ENCODE peak calls at places on chromosomes 12 and 14, in six cellular contexts. E is heart left ventricle, H is cardiac muscle cell, Y is DND-41, G is uterus, I is A549. A is an unnamed sample.

GRCh38 chr14:22748691-22749090 is 17.8 kb upstream of the OXA1L start:
- DNase-seq in I (no peak), Y (no peak), E (no peak), G (no peak), H (no peak), A (no peak)

GRCh38 chr12:90943248-90943647 is 11.7 kb downstream of the CCER1 start:
- DNase-seq in E (no peak), I (no peak), G (no peak), H (no peak), Y (no peak), A (no peak)

GRCh38 chr14:102654298-102654697 is 61.8 kb downstream of the RCOR1 start:
- DNase-seq in E (no peak), H (no peak), I (no peak), G (no peak), Y (no peak), A (no peak)

GRCh38 chr12:90027041-90027440 is 318.4 kb upstream of the ATP2B1 start:
- DNase-seq in H (no peak), G (no peak), Y (no peak), E (no peak), I (no peak), A (no peak)

GRCh38 chr12:50112456-50113218 is 601 bp downstream of the COX14 start:
- DNase-seq in E (no peak), G (no peak), H (no peak), Y (no peak), I (no peak), A (peak; percentile 53)

GRCh38 chr14:20485900-20486299 is 16.7 kb downstream of the PNP start:
- DNase-seq in I (no peak), Y (no peak), H (no peak), G (no peak), E (no peak), A (no peak)

GRCh38 chr12:15842106-15842505 is 40.1 kb upstream of the STRAP start:
- DNase-seq in G (no peak), E (no peak), Y (no peak), H (peak; percentile 64), I (peak; percentile 19), A (no peak)

GRCh38 chr12:69022674-69023073 is 89.7 kb upstream of the CPM start:
- DNase-seq in E (no peak), I (no peak), H (no peak), Y (no peak), G (no peak), A (no peak)

GRCh38 chr12:63978519-63978918 is 134.0 kb downstream of the SRGAP1 start:
- DNase-seq in E (no peak), Y (no peak), H (peak; percentile 79), G (no peak), I (peak; percentile 59), A (no peak)

GRCh38 chr14:50530794-50531193 is 1.6 kb downstream of the MAP4K5 start:
- DNase-seq in Y (no peak), G (no peak), E (no peak), H (no peak), I (no peak), A (no peak)

GRCh38 chr14:100056964-100057817 is 8.0 kb upstream of the EVL start:
- DNase-seq in H (peak; percentile 61), E (no peak), Y (peak; percentile 53), G (no peak), I (peak; percentile 23), A (no peak)

GRCh38 chr14:34227834-34228662 is 234.0 kb downstream of the SPTSSA start:
- DNase-seq in G (peak; percentile 37), Y (peak; percentile 65), E (peak; percentile 68), H (peak; percentile 64), I (peak; percentile 49), A (peak; percentile 71)

GRCh38 chr12:55809274-55809673 is 8.2 kb downstream of the SARNP start:
- DNase-seq in E (no peak), I (no peak), Y (no peak), G (no peak), H (no peak), A (no peak)

GRCh38 chr12:131850856-131851559 is 22.8 kb downstream of the MMP17 start:
- DNase-seq in Y (peak; percentile 17), E (peak; percentile 49), H (no peak), I (peak; percentile 84), G (no peak), A (no peak)

DNA sequence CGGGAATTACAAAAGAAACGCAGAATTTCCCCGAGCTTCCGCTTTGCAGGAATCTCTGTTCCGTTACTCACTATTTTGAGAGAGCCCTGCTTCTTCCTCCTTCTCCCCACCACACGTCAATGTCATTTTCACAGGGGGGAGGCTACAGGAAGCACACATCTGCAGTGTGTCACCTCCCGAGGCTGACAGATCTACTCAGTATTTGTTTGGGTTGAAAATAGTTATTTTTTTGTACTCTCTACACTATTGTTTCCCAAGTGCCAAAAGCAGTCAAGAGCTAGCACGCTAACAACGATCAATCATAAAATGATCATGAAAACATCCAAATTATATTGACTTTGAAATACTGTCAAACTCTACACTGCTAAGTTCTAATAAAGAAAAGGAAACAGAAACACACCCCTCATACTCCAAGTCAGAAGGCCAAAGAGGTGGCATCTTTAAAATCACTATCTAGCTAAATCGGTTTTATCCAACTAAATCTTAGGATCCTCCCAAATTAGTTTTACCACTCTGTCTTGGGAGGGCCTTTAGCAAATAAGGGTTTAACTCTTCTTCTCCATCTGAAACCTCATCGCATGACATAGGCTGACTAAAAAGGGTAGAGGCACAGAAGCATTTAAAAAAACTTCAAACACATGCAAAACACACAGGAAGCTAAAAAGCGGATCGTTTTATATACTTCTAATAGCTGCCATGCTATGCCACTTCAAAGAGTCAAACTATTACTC is 51.8 kb downstream of the FOXN3 start:
- DNase-seq in Y (peak; percentile 49), H (peak; percentile 40), I (no peak), G (peak; percentile 34), E (peak; percentile 57), A (no peak)
- H3K4me3 ChIP-seq in Y (no peak overlapping the region), H (no peak overlapping the region), I (no peak overlapping the region), G (no peak overlapping the region), E (no peak overlapping the region), A (no peak overlapping the region)

GRCh38 chr12:11718105-11718504 is 68.6 kb downstream of the ETV6 start:
- DNase-seq in H (no peak), E (no peak), I (no peak), G (no peak), Y (no peak), A (no peak)
- H3K27ac ChIP-seq in H (no peak overlapping the region), E (no peak overlapping the region), I (no peak overlapping the region), G (no peak overlapping the region), Y (no peak overlapping the region), A (no peak overlapping the region)

GRCh38 chr12:83827193-83827592 is 1085.4 kb downstream of the SLC6A15 start:
- DNase-seq in Y (no peak), H (no peak), E (no peak), G (no peak), I (no peak), A (no peak)

GRCh38 chr12:83823386-83824045 is 1089.1 kb downstream of the SLC6A15 start:
- DNase-seq in H (peak; percentile 46), Y (no peak), G (no peak), I (peak; percentile 61), E (no peak), A (peak; percentile 67)

GRCh38 chr12:83826112-83826511 is 1086.5 kb downstream of the SLC6A15 start:
- DNase-seq in Y (peak; percentile 10), G (no peak), I (peak; percentile 46), E (no peak), H (peak; percentile 55), A (peak; percentile 58)

GRCh38 chr12:83821967-83822366 is 1090.6 kb downstream of the SLC6A15 start:
- DNase-seq in E (no peak), H (peak; percentile 15), Y (no peak), G (no peak), I (no peak), A (no peak)

DNA sequence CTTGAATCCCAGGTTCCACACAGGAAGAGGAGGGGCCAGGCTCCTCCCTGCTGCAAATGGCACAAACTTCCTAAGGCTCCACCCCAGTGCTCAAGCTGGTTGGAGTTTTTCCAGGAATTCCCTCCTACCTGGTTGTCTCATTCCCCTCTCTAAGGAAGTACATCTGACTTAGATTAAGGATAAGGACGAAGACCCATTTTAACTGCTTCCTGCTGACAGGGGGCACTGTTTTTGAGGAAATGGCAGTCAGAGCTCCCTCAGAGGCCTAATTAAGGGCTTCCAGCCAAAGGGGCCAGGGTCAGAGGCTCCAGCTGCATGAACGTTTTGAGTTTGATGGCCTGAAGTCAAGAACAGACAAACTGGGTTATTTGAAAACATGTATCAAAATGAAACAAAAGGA is 1084.7 kb downstream of the SLC6A15 start:
- DNase-seq in G (no peak), I (peak; percentile 10), H (peak; percentile 26), Y (no peak), E (no peak), A (peak; percentile 81)
- TF ChIP-seq CTCF in G (no peak), I (no peak), H (no peak), Y (no peak), E (no peak), A (no peak)

GRCh38 chr12:110468212-110469048 is at the start of the genes FAM216A and GPN3:
- DNase-seq in I (peak; percentile 99), G (peak; percentile 97), E (peak; percentile 97), Y (peak; percentile 98), H (peak; percentile 99), A (peak; percentile 98)

GRCh38 chr12:110467847-110468211 is 228 bp downstream of the GPN3 start:
- DNase-seq in Y (no peak), I (no peak), H (no peak), E (no peak), G (no peak), A (no peak)

GRCh38 chr12:110465024-110465423 is 3.0 kb downstream of the GPN3 start:
- DNase-seq in E (no peak), I (no peak), Y (no peak), G (no peak), H (no peak), A (no peak)

GRCh38 chr12:110466791-110467190 is 1.3 kb downstream of the GPN3 start:
- DNase-seq in I (no peak), E (no peak), H (no peak), Y (no peak), G (no peak), A (no peak)
- H3K4me3 ChIP-seq in I (peak overlapping the region; percentile 71), E (no peak overlapping the region), H (peak overlapping the region; percentile 83), Y (peak overlapping the region; percentile 77), G (no peak overlapping the region), A (no peak overlapping the region)

GRCh38 chr12:109621864-109622485 is 48.4 kb downstream of the MVK start:
- DNase-seq in H (no peak), Y (no peak), E (no peak), G (no peak), I (no peak), A (no peak)
- H3K27ac ChIP-seq in H (no peak overlapping the region), Y (no peak overlapping the region), E (no peak overlapping the region), G (no peak overlapping the region), I (no peak overlapping the region), A (no peak overlapping the region)

DNA sequence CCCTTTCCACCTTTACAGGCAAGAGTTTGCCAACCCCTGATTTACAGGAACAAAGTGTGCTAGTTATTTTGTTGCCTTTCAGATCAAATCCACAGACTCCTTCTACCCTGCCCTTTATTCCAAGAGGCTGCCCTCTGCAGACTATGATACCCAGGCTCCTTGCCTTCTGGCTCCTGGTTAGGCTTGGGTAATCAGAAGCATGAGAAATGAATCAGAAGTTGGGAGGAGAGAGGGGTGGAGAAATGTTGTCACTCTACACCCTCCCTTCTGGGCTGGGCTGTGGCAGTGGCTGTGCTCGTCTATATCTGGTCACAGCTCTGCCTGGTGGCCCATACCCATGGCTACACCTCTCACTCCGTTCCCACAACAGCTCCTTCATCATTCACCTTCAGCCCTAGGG is 204.6 kb upstream of the PLXNC1 start:
- DNase-seq in G (no peak), I (peak; percentile 31), E (no peak), Y (no peak), H (peak; percentile 34), A (no peak)
- TF ChIP-seq CTCF in G (no peak), I (no peak), E (no peak), Y (no peak), H (no peak), A (no peak)

A was measured in testis.